ENCODE peak calls at places on chromosomes 16 and 17, in ten cellular contexts. One of them, this sample, is unnamed.

GRCh38 chr17:48439875-48440505 is 10.0 kb upstream of the SKAP1 start:
- DNase-seq in mucosa of descending colon: no peak
- DNase-seq in stimulated activated CD4-positive, alpha-beta T cell treated with anti-CD3 and anti-CD28 coated beads, Interleukin-2, amount 100 ng/mL, for 48 hours: no peak
- DNase-seq in GM23338: no peak
- DNase-seq in choroid plexus epithelial cell: peak; percentile 27
- DNase-seq in kidney: no peak
- DNase-seq in smooth muscle cell of the brain vasculature: no peak
- DNase-seq in spleen: no peak
- DNase-seq in stomach: peak; percentile 28
- DNase-seq in Calu3: no peak
- DNase-seq in this sample: no peak

GRCh38 chr17:73976676-73977521 is 226.6 kb upstream of the RPL38 start:
- DNase-seq in mucosa of descending colon: no peak
- DNase-seq in stimulated activated CD4-positive, alpha-beta T cell treated with anti-CD3 and anti-CD28 coated beads, Interleukin-2, amount 100 ng/mL, for 48 hours: no peak
- DNase-seq in GM23338: no peak
- DNase-seq in choroid plexus epithelial cell: no peak
- DNase-seq in kidney: no peak
- DNase-seq in smooth muscle cell of the brain vasculature: no peak
- DNase-seq in spleen: no peak
- DNase-seq in stomach: no peak
- DNase-seq in Calu3: no peak
- DNase-seq in this sample: no peak

GRCh38 chr16:57893217-57893558 is 77.7 kb downstream of the CNGB1 start:
- DNase-seq in mucosa of descending colon: no peak
- DNase-seq in stimulated activated CD4-positive, alpha-beta T cell treated with anti-CD3 and anti-CD28 coated beads, Interleukin-2, amount 100 ng/mL, for 48 hours: no peak
- DNase-seq in GM23338: no peak
- DNase-seq in choroid plexus epithelial cell: no peak
- DNase-seq in kidney: no peak
- DNase-seq in smooth muscle cell of the brain vasculature: no peak
- DNase-seq in spleen: no peak
- DNase-seq in stomach: no peak
- DNase-seq in Calu3: no peak
- DNase-seq in this sample: no peak

GRCh38 chr16:71540-72341 is 690 bp downstream of the RHBDF1 start:
- DNase-seq in mucosa of descending colon: peak; percentile 83
- DNase-seq in stimulated activated CD4-positive, alpha-beta T cell treated with anti-CD3 and anti-CD28 coated beads, Interleukin-2, amount 100 ng/mL, for 48 hours: no peak
- DNase-seq in GM23338: peak; percentile 97
- DNase-seq in choroid plexus epithelial cell: peak; percentile 57
- DNase-seq in kidney: peak; percentile 90
- DNase-seq in smooth muscle cell of the brain vasculature: no peak
- DNase-seq in spleen: no peak
- DNase-seq in stomach: peak; percentile 57
- DNase-seq in Calu3: peak; percentile 86
- DNase-seq in this sample: peak; percentile 79

GRCh38 chr16:4346205-4346781 is 4.8 kb downstream of the PAM16 start:
- DNase-seq in mucosa of descending colon: no peak
- DNase-seq in stimulated activated CD4-positive, alpha-beta T cell treated with anti-CD3 and anti-CD28 coated beads, Interleukin-2, amount 100 ng/mL, for 48 hours: no peak
- DNase-seq in GM23338: no peak
- DNase-seq in choroid plexus epithelial cell: no peak
- DNase-seq in kidney: no peak
- DNase-seq in smooth muscle cell of the brain vasculature: no peak
- DNase-seq in spleen: no peak
- DNase-seq in stomach: no peak
- DNase-seq in Calu3: no peak
- DNase-seq in this sample: no peak

GRCh38 chr17:66941249-66941648 is 23.3 kb upstream of the CACNG4 start:
- DNase-seq in mucosa of descending colon: no peak
- DNase-seq in stimulated activated CD4-positive, alpha-beta T cell treated with anti-CD3 and anti-CD28 coated beads, Interleukin-2, amount 100 ng/mL, for 48 hours: no peak
- DNase-seq in GM23338: no peak
- DNase-seq in choroid plexus epithelial cell: no peak
- DNase-seq in kidney: no peak
- DNase-seq in smooth muscle cell of the brain vasculature: no peak
- DNase-seq in spleen: peak; percentile 31
- DNase-seq in stomach: no peak
- DNase-seq in Calu3: no peak
- DNase-seq in this sample: no peak

GRCh38 chr16:11392041-11392581 is 46.9 kb downstream of the RMI2 start:
- DNase-seq in mucosa of descending colon: no peak
- DNase-seq in stimulated activated CD4-positive, alpha-beta T cell treated with anti-CD3 and anti-CD28 coated beads, Interleukin-2, amount 100 ng/mL, for 48 hours: no peak
- DNase-seq in GM23338: no peak
- DNase-seq in choroid plexus epithelial cell: no peak
- DNase-seq in kidney: peak; percentile 63
- DNase-seq in smooth muscle cell of the brain vasculature: no peak
- DNase-seq in spleen: peak; percentile 72
- DNase-seq in stomach: no peak
- DNase-seq in Calu3: no peak
- DNase-seq in this sample: no peak

GRCh38 chr17:72187544-72187943 is 66.7 kb downstream of the SOX9 start:
- DNase-seq in mucosa of descending colon: peak; percentile 69
- DNase-seq in stimulated activated CD4-positive, alpha-beta T cell treated with anti-CD3 and anti-CD28 coated beads, Interleukin-2, amount 100 ng/mL, for 48 hours: no peak
- DNase-seq in GM23338: no peak
- DNase-seq in choroid plexus epithelial cell: peak; percentile 47
- DNase-seq in kidney: peak; percentile 78
- DNase-seq in smooth muscle cell of the brain vasculature: no peak
- DNase-seq in spleen: no peak
- DNase-seq in stomach: peak; percentile 72
- DNase-seq in Calu3: no peak
- DNase-seq in this sample: peak; percentile 45

GRCh38 chr17:48074322-48075054 is 26.3 kb downstream of the NFE2L1 start:
- DNase-seq in mucosa of descending colon: no peak
- DNase-seq in stimulated activated CD4-positive, alpha-beta T cell treated with anti-CD3 and anti-CD28 coated beads, Interleukin-2, amount 100 ng/mL, for 48 hours: peak; percentile 64
- DNase-seq in GM23338: peak; percentile 92
- DNase-seq in choroid plexus epithelial cell: peak; percentile 88
- DNase-seq in kidney: no peak
- DNase-seq in smooth muscle cell of the brain vasculature: no peak
- DNase-seq in spleen: peak; percentile 79
- DNase-seq in stomach: peak; percentile 83
- DNase-seq in Calu3: peak; percentile 87
- DNase-seq in this sample: peak; percentile 80

GRCh38 chr16:4833584-4833983 is 13.5 kb downstream of the GLYR1 start:
- DNase-seq in mucosa of descending colon: no peak
- DNase-seq in stimulated activated CD4-positive, alpha-beta T cell treated with anti-CD3 and anti-CD28 coated beads, Interleukin-2, amount 100 ng/mL, for 48 hours: no peak
- DNase-seq in GM23338: no peak
- DNase-seq in choroid plexus epithelial cell: no peak
- DNase-seq in kidney: no peak
- DNase-seq in smooth muscle cell of the brain vasculature: no peak
- DNase-seq in spleen: no peak
- DNase-seq in stomach: no peak
- DNase-seq in Calu3: no peak
- DNase-seq in this sample: no peak

GRCh38 chr17:44786551-44787081 is 27.8 kb downstream of the ADAM11 start:
- DNase-seq in mucosa of descending colon: peak; percentile 38
- DNase-seq in stimulated activated CD4-positive, alpha-beta T cell treated with anti-CD3 and anti-CD28 coated beads, Interleukin-2, amount 100 ng/mL, for 48 hours: no peak
- DNase-seq in GM23338: no peak
- DNase-seq in choroid plexus epithelial cell: no peak
- DNase-seq in kidney: peak; percentile 65
- DNase-seq in smooth muscle cell of the brain vasculature: no peak
- DNase-seq in spleen: peak; percentile 64
- DNase-seq in stomach: no peak
- DNase-seq in Calu3: no peak
- DNase-seq in this sample: no peak

GRCh38 chr16:31112711-31113419 is 4.6 kb upstream of the KAT8 start:
- DNase-seq in mucosa of descending colon: peak; percentile 46
- DNase-seq in stimulated activated CD4-positive, alpha-beta T cell treated with anti-CD3 and anti-CD28 coated beads, Interleukin-2, amount 100 ng/mL, for 48 hours: no peak
- DNase-seq in GM23338: no peak
- DNase-seq in choroid plexus epithelial cell: no peak
- DNase-seq in kidney: no peak
- DNase-seq in smooth muscle cell of the brain vasculature: no peak
- DNase-seq in spleen: no peak
- DNase-seq in stomach: no peak
- DNase-seq in Calu3: no peak
- DNase-seq in this sample: no peak

GRCh38 chr17:61399131-61400057 is at the start of gene TBX2:
- DNase-seq in mucosa of descending colon: peak; percentile 67
- DNase-seq in stimulated activated CD4-positive, alpha-beta T cell treated with anti-CD3 and anti-CD28 coated beads, Interleukin-2, amount 100 ng/mL, for 48 hours: no peak
- DNase-seq in GM23338: peak; percentile 78
- DNase-seq in choroid plexus epithelial cell: peak; percentile 91
- DNase-seq in kidney: peak; percentile 95
- DNase-seq in smooth muscle cell of the brain vasculature: peak; percentile 85
- DNase-seq in spleen: peak; percentile 74
- DNase-seq in stomach: peak; percentile 51
- DNase-seq in Calu3: peak; percentile 56
- DNase-seq in this sample: peak; percentile 67

This sample was measured in neural progenitor cell.